ENCODE peak calls at places on chromosomes 4 and X, in five cellular contexts. E, Z, J, F and N are unnamed samples.

GRCh38 chr4:67885727-67886126 is 1.9 kb upstream of the TMPRSS11D start:
- DNase-seq in Z (no peak), F (no peak), J (no peak), E (no peak), N (no peak)

GRCh38 chr4:155679343-155679742 is 12.7 kb downstream of the GUCY1A1 start:
- DNase-seq in E (no peak), Z (no peak), J (no peak), F (no peak), N (no peak)

GRCh38 chr4:20554134-20554533 is 146.1 kb upstream of the PACRGL start:
- DNase-seq in Z (no peak), F (no peak), E (no peak), J (no peak), N (no peak)

GRCh38 chrX:29143756-29144155 is 556.5 kb downstream of the IL1RAPL1 start:
- DNase-seq in J (no peak), Z (no peak), E (no peak), F (no peak), N (no peak)

GRCh38 chrX:78979789-78980464 is 34.7 kb downstream of the P2RY10 start:
- DNase-seq in E (no peak), J (no peak), F (no peak), Z (no peak), N (no peak)

GRCh38 chrX:126165721-126166401 is at the start of gene DCAF12L2:
- DNase-seq in Z (no peak), F (peak; percentile 15), E (no peak), J (no peak), N (peak; percentile 27)

GRCh38 chrX:141467442-141467841 is 117.1 kb downstream of the SPANXA1 start:
- DNase-seq in F (no peak), Z (no peak), E (no peak), J (no peak), N (no peak)

GRCh38 chr4:91035276-91035675 is 908.1 kb downstream of the CCSER1 start:
- DNase-seq in E (no peak), J (no peak), Z (no peak), F (no peak), N (no peak)

GRCh38 chr4:27789768-27790167 is 929.1 kb downstream of the STIM2 start:
- DNase-seq in F (no peak), E (no peak), J (peak; percentile 0), Z (no peak), N (no peak)

GRCh38 chr4:53706422-53707032 is 115.2 kb upstream of the LNX1 start:
- DNase-seq in Z (no peak), F (peak; percentile 27), J (peak; percentile 39), E (no peak), N (no peak)

GRCh38 chr4:112509243-112510190 is 6.5 kb downstream of the NEUROG2 start:
- DNase-seq in Z (peak; percentile 62), F (no peak), J (peak; percentile 44), E (no peak), N (peak; percentile 34)

GRCh38 chrX:23782455-23782854 is 518 bp upstream of the SAT1 start:
- DNase-seq in E (no peak), F (no peak), Z (no peak), J (no peak), N (no peak)

GRCh38 chr4:26345541-26345940 is 24.7 kb downstream of the RBPJ start:
- DNase-seq in Z (no peak), E (no peak), F (no peak), J (no peak), N (no peak)

GRCh38 chrX:129577473-129577872 is 37.4 kb downstream of the OCRL start:
- DNase-seq in F (no peak), Z (no peak), J (peak; percentile 23), E (no peak), N (no peak)

GRCh38 chr4:140602714-140603113 is 34.0 kb upstream of the UCP1 start:
- DNase-seq in J (no peak), F (no peak), E (no peak), Z (no peak), N (no peak)

GRCh38 chr4:135371137-135371536 is 1169.5 kb upstream of the PABPC4L start:
- DNase-seq in J (no peak), E (no peak), Z (no peak), F (peak; percentile 10), N (no peak)

GRCh38 chrX:50450324-50450723 is 20.3 kb downstream of the DGKK start:
- DNase-seq in F (no peak), J (no peak), Z (no peak), E (no peak), N (no peak)

GRCh38 chr4:148674891-148675290 is 232.7 kb upstream of the NR3C2 start:
- DNase-seq in E (no peak), Z (no peak), F (no peak), J (no peak), N (no peak)

GRCh38 chr4:38177792-38178665 is 217.8 kb downstream of the PTTG2 start:
- DNase-seq in F (no peak), J (no peak), Z (peak; percentile 71), E (no peak), N (peak; percentile 62)

GRCh38 chr4:144582975-144583374 is 63.0 kb upstream of the HHIP start:
- DNase-seq in F (no peak), E (no peak), Z (no peak), J (no peak), N (no peak)

GRCh38 chr4:124873361-124874171 is 161.0 kb upstream of the ANKRD50 start:
- DNase-seq in F (no peak), Z (no peak), E (no peak), J (no peak), N (no peak)

GRCh38 chr4:26360864-26361263 is 40.0 kb downstream of the RBPJ start:
- DNase-seq in J (no peak), Z (no peak), E (no peak), F (peak; percentile 15), N (no peak)

GRCh38 chr4:1038948-1039492 is 27.6 kb downstream of the FGFRL1 start:
- DNase-seq in Z (no peak), J (no peak), E (no peak), F (no peak), N (no peak)

GRCh38 chr4:87073570-87074470 is 139.0 kb downstream of the AFF1 start:
- DNase-seq in Z (peak; percentile 79), F (no peak), E (peak; percentile 37), J (no peak), N (peak; percentile 61)

GRCh38 chr4:122099896-122100295 is 52.2 kb upstream of the BLTP1 start:
- DNase-seq in Z (no peak), F (no peak), J (no peak), E (no peak), N (no peak)

GRCh38 chr4:23891064-23891421 is 1.2 kb upstream of the PPARGC1A start:
- DNase-seq in E (no peak), F (no peak), Z (no peak), J (no peak), N (no peak)